ENCODE peak calls at places on chromosomes 13 and 19, in eight cellular contexts. J, I, L, U, Y, N, G and W are unnamed samples.

GRCh38 chr19:17722655-17723240 is 3.5 kb downstream of the MAP1S start:
- DNase-seq in J (no peak), G (no peak), L (no peak), I (no peak), Y (no peak), N (no peak), U (no peak), W (no peak)

GRCh38 chr13:41548031-41548430 is 90.7 kb downstream of the RGCC start:
- DNase-seq in J (no peak), I (no peak), N (no peak), Y (no peak), L (no peak), U (no peak), G (no peak), W (no peak)

GRCh38 chr19:41774515-41774980 is 19.2 kb downstream of the CEACAM6 start:
- DNase-seq in G (peak), N (peak), U (no peak), J (no peak), L (no peak), I (no peak), Y (no peak), W (no peak)

GRCh38 chr19:32483574-32483973 is 78.0 kb downstream of the DPY19L3 start:
- DNase-seq in U (no peak), L (no peak), G (no peak), J (no peak), Y (no peak), I (no peak), N (no peak), W (no peak)

GRCh38 chr13:100825551-100825950 is 151.0 kb upstream of the TMTC4 start:
- DNase-seq in I (no peak), Y (no peak), U (no peak), G (no peak), J (no peak), N (no peak), L (no peak), W (no peak)

GRCh38 chr19:55146078-55146647 is 2.8 kb downstream of the TNNT1 start:
- DNase-seq in Y (no peak), N (peak), L (no peak), J (peak), U (peak), I (no peak), G (no peak), W (no peak)

GRCh38 chr19:35140207-35140897 is 1.7 kb downstream of the FXYD1 start:
- DNase-seq in G (no peak), U (no peak), L (no peak), I (no peak), N (no peak), Y (no peak), J (peak), W (no peak)

GRCh38 chr19:19550454-19550842 is 12.4 kb downstream of the CILP2 start:
- DNase-seq in J (no peak), G (no peak), I (no peak), Y (no peak), L (no peak), U (no peak), N (no peak), W (no peak)

GRCh38 chr19:33535176-33535575 is 13.6 kb upstream of the PEPD start:
- DNase-seq in U (no peak), L (no peak), G (no peak), I (no peak), Y (no peak), N (no peak), J (no peak), W (no peak)

GRCh38 chr19:51179297-51179696 is 37.2 kb downstream of the SIGLEC7 start:
- DNase-seq in U (no peak), L (no peak), I (no peak), G (no peak), N (no peak), J (no peak), Y (no peak), W (no peak)

GRCh38 chr13:99033814-99034213 is 56.0 kb upstream of the DOCK9 start:
- DNase-seq in Y (no peak), G (no peak), L (peak), I (no peak), U (peak), J (no peak), N (no peak), W (no peak)

GRCh38 chr13:31018511-31018910 is 86.1 kb downstream of the TEX26 start:
- DNase-seq in J (no peak), N (no peak), U (no peak), G (no peak), I (no peak), Y (no peak), L (no peak), W (no peak)

GRCh38 chr13:59024434-59024833 is 1139.3 kb downstream of the DIAPH3 start:
- DNase-seq in U (no peak), Y (no peak), L (no peak), N (no peak), G (no peak), J (no peak), I (no peak), W (no peak)

DNA sequence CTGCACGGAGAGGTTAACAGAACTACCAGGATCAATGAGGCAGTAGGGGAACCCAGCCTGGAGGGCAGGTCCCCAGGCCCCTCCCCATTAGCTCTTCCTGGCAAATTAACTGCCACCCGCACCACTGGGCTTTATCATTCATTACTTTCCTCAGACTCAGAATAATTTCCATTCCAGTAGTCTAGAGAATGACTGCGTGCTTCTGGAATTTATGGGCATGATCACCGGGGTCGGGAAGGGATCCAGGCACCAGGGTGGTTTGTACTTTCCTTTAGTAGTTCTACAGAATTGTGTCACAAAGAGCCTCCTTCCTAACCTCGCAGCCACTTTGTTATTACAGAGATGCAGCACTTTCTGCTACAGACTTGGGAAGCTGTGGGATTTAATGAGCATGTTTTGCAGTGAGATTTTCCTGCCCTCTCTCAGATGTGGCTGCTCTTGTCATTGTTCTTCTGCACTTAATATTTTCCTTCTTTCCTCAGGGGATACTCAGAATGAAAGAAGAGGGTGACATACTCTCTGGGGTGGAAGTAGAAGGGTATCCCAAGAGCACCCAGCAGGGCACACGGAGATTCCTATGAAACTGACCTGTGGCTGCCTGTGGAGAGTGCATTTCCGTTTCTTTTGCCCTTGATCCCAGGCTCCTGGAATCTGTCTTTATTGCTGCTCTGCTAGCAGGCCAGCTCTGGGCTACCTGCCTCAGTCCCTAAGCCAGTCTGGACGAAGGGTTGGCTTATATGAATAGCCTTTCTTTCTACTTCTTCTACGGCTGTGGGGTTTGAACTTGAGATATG is 285.0 kb upstream of the SLC10A2 start:
- DNase-seq in L (peak), G (no peak), Y (no peak), J (no peak), N (no peak), I (no peak), U (peak), W (no peak)
- H3K4me3 ChIP-seq in L (no peak), G (no peak), Y (no peak), J (no peak), N (no peak), I (no peak), U (no peak), W (no peak)

GRCh38 chr19:45591004-45591637 is 6.5 kb upstream of the OPA3 start:
- DNase-seq in G (peak), Y (peak), N (no peak), I (no peak), U (peak), L (peak), J (peak), W (no peak)
- TF ChIP-seq CTCF in G (peak), Y (peak), N (peak), I (peak), U (peak), L (peak), J (peak), W (no peak)

GRCh38 chr13:110417537-110417908 is 110.4 kb downstream of the COL4A2 start:
- DNase-seq in N (no peak), I (no peak), L (peak), Y (no peak), U (no peak), J (no peak), G (no peak), W (no peak)
- H3K4me3 ChIP-seq in N (no peak), I (no peak), L (no peak), Y (no peak), U (no peak), J (no peak), G (no peak), W (no peak)

DNA sequence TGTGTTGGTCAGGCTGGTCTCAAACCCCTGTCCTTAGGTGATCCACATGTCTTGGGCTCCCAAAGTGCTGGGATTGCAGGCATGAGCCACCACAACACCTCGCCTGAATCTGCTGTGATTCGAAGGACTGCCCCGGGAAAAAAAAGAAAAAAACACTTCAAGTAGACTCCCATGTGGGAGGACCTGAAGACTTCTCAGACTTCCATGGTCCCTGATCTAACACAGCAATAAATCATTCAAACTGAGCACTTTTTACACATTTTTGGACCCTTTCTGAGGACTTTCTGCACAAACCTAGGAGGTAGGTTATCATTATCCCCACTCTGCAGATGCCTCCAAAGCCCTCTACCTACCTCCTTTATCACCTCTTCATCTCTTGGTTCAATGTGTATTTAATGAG is 1.8 kb upstream of the CLPP start:
- DNase-seq in Y (no peak), I (no peak), L (no peak), G (no peak), N (no peak), J (no peak), U (no peak), W (no peak)
- TF ChIP-seq CTCF in Y (no peak), I (no peak), L (no peak), G (no peak), N (no peak), J (no peak), U (no peak), W (no peak)

GRCh38 chr19:36150586-36150985 is 1.7 kb downstream of the COX7A1 start:
- DNase-seq in Y (no peak), N (no peak), L (no peak), J (no peak), I (no peak), G (no peak), U (no peak), W (no peak)

GRCh38 chr19:36152886-36153525 is 759 bp upstream of the COX7A1 start:
- DNase-seq in Y (no peak), J (no peak), U (no peak), L (no peak), N (no peak), I (no peak), G (no peak), W (no peak)

GRCh38 chr19:36151144-36152051 is 849 bp downstream of the COX7A1 start:
- DNase-seq in J (no peak), Y (peak), U (no peak), G (no peak), I (no peak), N (no peak), L (no peak), W (no peak)

GRCh38 chr19:36149673-36150406 is 2.4 kb downstream of the COX7A1 start:
- DNase-seq in U (no peak), Y (no peak), G (no peak), N (no peak), L (no peak), I (no peak), J (no peak), W (no peak)

GRCh38 chr19:36152061-36152885 is at the start of gene COX7A1:
- DNase-seq in I (no peak), G (no peak), Y (peak), L (no peak), J (no peak), U (no peak), N (no peak), W (no peak)
- H3K4me3 ChIP-seq in I (peak), G (no peak), Y (peak), L (no peak), J (no peak), U (no peak), N (no peak), W (no peak)

DNA sequence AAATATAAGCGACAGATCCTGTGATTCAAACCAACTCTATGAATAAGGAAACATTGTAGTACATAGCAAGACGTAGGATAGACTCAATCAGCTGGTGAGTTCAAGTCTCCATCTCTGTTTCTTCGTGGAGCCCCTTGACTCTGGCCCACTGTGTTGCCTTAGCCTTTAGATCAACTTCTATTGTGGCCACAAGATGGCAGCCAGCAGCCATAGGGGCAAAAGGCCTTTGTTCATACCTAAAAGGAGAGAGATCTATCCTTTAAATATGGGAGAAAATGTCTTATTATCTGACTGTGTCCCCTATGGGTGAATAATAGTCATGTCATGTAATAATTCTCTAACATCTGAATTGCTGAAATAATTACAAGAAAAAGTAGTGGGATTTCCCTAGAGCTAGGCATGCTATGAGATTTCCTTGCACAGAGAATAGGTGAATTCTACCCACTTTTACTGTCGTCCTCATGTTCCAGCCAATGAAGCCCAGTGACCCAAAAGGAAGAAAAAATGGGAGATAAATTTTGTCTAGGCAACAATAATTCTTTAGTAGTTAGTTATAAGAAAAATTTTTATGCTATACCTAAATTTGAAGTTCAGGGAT is 129.4 kb downstream of the PCDH20 start:
- DNase-seq in G (no peak), J (peak), N (peak), I (no peak), Y (no peak), L (peak), U (peak), W (peak)
- TF ChIP-seq CTCF in G (no peak), J (peak), N (peak), I (no peak), Y (no peak), L (no peak), U (peak), W (peak)